ENCODE peak calls at places on chromosomes 6 and 20, in ten cellular contexts. X, J, D, A, Y, Z, K, Q, C and W are unnamed samples.

GRCh38 chr6:14066782-14067406 is 50.7 kb upstream of the CD83 start:
- DNase-seq in X (no peak), J (no peak), D (no peak), A (peak), Y (peak), Z (no peak), K (peak), Q (peak), C (peak), W (no peak)

GRCh38 chr6:21634582-21634981 is 41.0 kb downstream of the SOX4 start:
- DNase-seq in X (no peak), J (no peak), D (no peak), A (peak), Y (no peak), Z (no peak), K (peak), Q (peak), C (no peak), W (no peak)

GRCh38 chr6:112286756-112287155 is 32.4 kb upstream of the LAMA4 start:
- DNase-seq in X (no peak), J (no peak), D (no peak), A (no peak), Y (no peak), Z (no peak), K (no peak), Q (no peak), C (no peak), W (no peak)

GRCh38 chr20:47543006-47543431 is 41.3 kb downstream of the NCOA3 start:
- DNase-seq in X (no peak), J (no peak), D (no peak), A (no peak), Y (no peak), Z (no peak), K (no peak), Q (no peak), C (no peak), W (no peak)

GRCh38 chr6:88519227-88520019 is 353.3 kb upstream of the CNR1 start:
- DNase-seq in X (no peak), J (no peak), D (no peak), A (no peak), Y (no peak), Z (no peak), K (no peak), Q (no peak), C (no peak), W (no peak)

GRCh38 chr6:127516676-127517273 is 2.4 kb downstream of the MTCL3 start:
- DNase-seq in X (no peak), J (no peak), D (no peak), A (peak), Y (peak), Z (no peak), K (peak), Q (peak), C (peak), W (no peak)

GRCh38 chr6:44642870-44643522 is 255.5 kb downstream of the CDC5L start:
- DNase-seq in X (no peak), J (no peak), D (no peak), A (no peak), Y (no peak), Z (no peak), K (peak), Q (peak), C (no peak), W (no peak)

GRCh38 chr6:52499026-52499425 is 77.8 kb downstream of the TRAM2 start:
- DNase-seq in X (no peak), J (no peak), D (no peak), A (no peak), Y (peak), Z (no peak), K (no peak), Q (peak), C (peak), W (no peak)

GRCh38 chr6:134678436-134678889 is 271.4 kb downstream of the ALDH8A1 start:
- DNase-seq in X (no peak), J (no peak), D (no peak), A (peak), Y (no peak), Z (no peak), K (peak), Q (no peak), C (no peak), W (no peak)

DNA sequence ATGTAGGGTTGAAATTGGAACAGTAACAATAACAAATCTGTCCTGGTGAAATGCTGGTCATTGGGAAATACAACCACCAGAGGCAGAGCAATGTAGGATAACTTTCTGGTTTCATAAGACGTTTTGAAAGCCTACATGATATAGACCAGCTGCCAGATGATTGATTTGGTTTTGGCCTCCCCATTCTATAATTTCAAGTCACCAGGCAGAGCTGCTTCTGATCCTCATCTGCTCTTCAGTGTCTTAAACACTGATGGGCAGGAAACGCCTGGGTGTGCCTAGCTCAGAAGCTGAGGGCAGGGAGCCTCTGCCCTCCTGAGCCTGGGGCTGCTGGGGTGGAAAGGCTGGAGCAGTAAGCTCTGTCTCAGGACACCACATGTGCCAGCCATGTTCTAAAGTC is 24.5 kb downstream of the DHX35 start:
- DNase-seq in X (no peak), J (no peak), D (no peak), A (no peak), Y (no peak), Z (no peak), K (no peak), Q (no peak), C (peak), W (no peak)
- TF ChIP-seq CTCF in X (no peak), J (no peak), D (no peak), A (no peak), Y (no peak), Z (no peak), K (no peak), Q (no peak), C (peak), W (peak)

DNA sequence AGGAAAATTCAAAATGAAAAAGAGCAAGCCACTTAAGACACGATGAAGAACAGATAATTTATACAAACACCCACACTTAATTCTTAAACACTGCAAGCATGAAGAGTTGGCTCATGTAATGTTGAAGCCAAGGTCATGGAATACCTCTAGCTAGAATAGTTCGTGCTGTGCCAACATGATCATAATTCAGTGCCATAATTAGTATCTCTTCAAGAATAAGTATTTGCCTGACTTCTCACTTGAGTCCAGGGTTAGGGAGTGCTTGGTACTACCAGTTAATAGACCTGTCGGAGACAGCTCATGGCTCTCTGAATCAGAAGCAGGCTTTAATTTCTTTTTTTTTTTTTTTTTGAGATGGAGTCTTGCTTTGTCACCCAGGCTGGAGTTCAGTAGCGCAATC is 206.3 kb downstream of the UNC5CL start:
- DNase-seq in X (no peak), J (no peak), D (no peak), A (no peak), Y (no peak), Z (no peak), K (no peak), Q (no peak), C (no peak), W (no peak)
- H3K4me3 ChIP-seq in X (no peak), J (no peak), D (no peak), A (no peak), Y (no peak), Z (no peak), K (no peak), Q (no peak), C (no peak), W (no peak)

GRCh38 chr6:137951064-137951597 is 84.1 kb downstream of the TNFAIP3 start:
- DNase-seq in X (no peak), J (no peak), D (no peak), A (no peak), Y (no peak), Z (no peak), K (no peak), Q (no peak), C (peak), W (no peak)
- TF ChIP-seq CTCF in X (no peak), J (no peak), D (no peak), A (no peak), Y (peak), Z (no peak), K (no peak), Q (no peak), C (peak), W (peak)

DNA sequence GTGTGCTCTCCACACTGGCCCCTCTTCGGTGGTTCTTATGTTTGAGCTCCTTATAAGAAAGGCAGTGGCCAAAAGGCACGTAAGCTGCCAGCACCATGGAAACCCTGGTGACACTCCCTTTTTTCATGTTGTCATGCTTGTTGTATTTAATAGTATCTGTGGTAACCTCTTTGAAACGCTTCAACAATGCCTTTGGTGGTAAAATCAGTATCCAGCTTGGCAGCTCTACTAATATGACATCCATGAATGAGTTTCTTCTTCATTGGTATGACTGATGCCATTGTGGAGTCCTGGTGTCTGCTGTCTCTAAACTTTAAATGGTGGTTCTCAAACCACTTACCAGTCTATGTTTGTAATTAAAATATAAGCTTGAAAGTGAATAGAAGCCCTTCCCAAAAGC is 10.7 kb upstream of the MYLK2 start:
- DNase-seq in X (no peak), J (no peak), D (no peak), A (no peak), Y (no peak), Z (no peak), K (no peak), Q (no peak), C (no peak), W (no peak)
- H3K4me3 ChIP-seq in X (no peak), J (no peak), D (no peak), A (no peak), Y (no peak), Z (no peak), K (no peak), Q (no peak), C (no peak), W (no peak)

DNA sequence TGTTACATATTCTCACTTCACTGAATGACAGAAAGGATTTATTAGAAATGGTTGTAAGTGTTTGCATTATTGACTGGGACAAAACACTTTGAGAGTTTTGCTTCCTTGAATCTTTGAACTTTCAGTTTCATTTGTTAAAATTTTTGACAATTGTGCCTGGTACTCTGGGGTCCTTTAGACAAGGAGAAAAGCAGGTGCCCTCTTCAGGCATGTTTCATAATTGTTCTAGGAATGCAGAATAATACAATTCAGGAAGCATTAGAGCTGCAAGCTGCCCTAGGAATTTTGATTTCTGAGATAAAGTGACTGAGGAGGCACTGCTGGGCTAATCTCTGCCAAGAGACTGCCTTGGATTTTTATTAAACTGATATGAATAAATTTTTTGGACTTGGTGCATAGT is 49.7 kb downstream of the TOP1 start:
- DNase-seq in X (no peak), J (no peak), D (no peak), A (peak), Y (peak), Z (no peak), K (peak), Q (peak), C (peak), W (no peak)
- TF ChIP-seq CTCF in X (peak), J (peak), D (no peak), A (peak), Y (peak), Z (peak), K (peak), Q (peak), C (peak), W (peak)

GRCh38 chr6:142367501-142368018 is 65.8 kb downstream of the ADGRG6 start:
- DNase-seq in X (no peak), J (no peak), D (no peak), A (no peak), Y (no peak), Z (no peak), K (peak), Q (no peak), C (no peak), W (no peak)
- H3K4me3 ChIP-seq in X (no peak), J (no peak), D (no peak), A (no peak), Y (no peak), Z (no peak), K (peak), Q (no peak), C (no peak), W (no peak)

DNA sequence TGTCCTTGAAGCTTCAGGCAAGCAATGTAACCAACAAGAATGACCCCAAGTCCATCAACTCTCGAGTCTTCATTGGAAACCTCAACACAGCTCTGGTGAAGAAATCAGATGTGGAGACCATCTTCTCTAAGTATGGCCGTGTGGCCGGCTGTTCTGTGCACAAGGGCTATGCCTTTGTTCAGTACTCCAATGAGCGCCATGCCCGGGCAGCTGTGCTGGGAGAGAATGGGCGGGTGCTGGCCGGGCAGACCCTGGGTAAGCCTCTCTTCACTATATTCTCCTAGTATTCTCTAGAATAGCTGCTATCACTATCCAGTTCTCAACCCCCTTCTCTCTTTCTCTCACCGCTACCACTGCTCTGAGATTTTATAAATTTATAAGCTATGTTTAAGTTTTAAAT is 40.0 kb downstream of the EIF2S2 start:
- DNase-seq in X (no peak), J (no peak), D (no peak), A (no peak), Y (no peak), Z (no peak), K (no peak), Q (no peak), C (no peak), W (no peak)
- TF ChIP-seq CTCF in X (no peak), J (no peak), D (no peak), A (no peak), Y (no peak), Z (no peak), K (no peak), Q (no peak), C (no peak), W (no peak)